ENCODE peak calls at places on chromosome 17, in ten cellular contexts. One of them, this sample, is unnamed.

GRCh38 chr17:44281570-44281969 is 13.6 kb upstream of the SLC4A1 start:
- DNase-seq in IMR-90: no peak
- DNase-seq in bronchial epithelial cell: no peak
- DNase-seq in activated B cell treated with CpG ODN at 0.5 μM for 24 hours: no peak
- DNase-seq in brain microvascular endothelial cell: no peak
- DNase-seq in endothelial cell: no peak
- DNase-seq in thoracic aorta: no peak
- DNase-seq in cardiac muscle cell: no peak
- DNase-seq in CD8-positive, alpha-beta T cell: no peak
- DNase-seq in BE2C: no peak
- DNase-seq in this sample: no peak

GRCh38 chr17:46733837-46734516 is 84.5 kb downstream of the WNT3 start:
- DNase-seq in BE2C: no peak
- DNase-seq in CD8-positive, alpha-beta T cell: no peak
- DNase-seq in activated B cell treated with CpG ODN at 0.5 μM for 24 hours: no peak
- DNase-seq in bronchial epithelial cell: peak; percentile 91
- DNase-seq in thoracic aorta: no peak
- DNase-seq in endothelial cell: no peak
- DNase-seq in brain microvascular endothelial cell: no peak
- DNase-seq in IMR-90: peak; percentile 69
- DNase-seq in cardiac muscle cell: no peak
- DNase-seq in this sample: no peak

GRCh38 chr17:49955157-49955556 is 13.8 kb upstream of the DLX4 start:
- DNase-seq in activated B cell treated with CpG ODN at 0.5 μM for 24 hours: no peak
- DNase-seq in bronchial epithelial cell: peak; percentile 23
- DNase-seq in CD8-positive, alpha-beta T cell: no peak
- DNase-seq in IMR-90: no peak
- DNase-seq in BE2C: no peak
- DNase-seq in endothelial cell: no peak
- DNase-seq in brain microvascular endothelial cell: no peak
- DNase-seq in cardiac muscle cell: no peak
- DNase-seq in thoracic aorta: no peak
- DNase-seq in this sample: no peak

GRCh38 chr17:43720311-43721060 is 38.1 kb downstream of the SOST start:
- DNase-seq in activated B cell treated with CpG ODN at 0.5 μM for 24 hours: peak; percentile 70
- DNase-seq in CD8-positive, alpha-beta T cell: peak; percentile 73
- DNase-seq in cardiac muscle cell: peak; percentile 81
- DNase-seq in endothelial cell: peak; percentile 54
- DNase-seq in BE2C: peak; percentile 51
- DNase-seq in IMR-90: peak; percentile 43
- DNase-seq in bronchial epithelial cell: peak; percentile 29
- DNase-seq in brain microvascular endothelial cell: peak; percentile 20
- DNase-seq in thoracic aorta: peak; percentile 39
- DNase-seq in this sample: peak; percentile 37

GRCh38 chr17:75720656-75721462 is at the start of gene ITGB4:
- DNase-seq in cardiac muscle cell: peak; percentile 6
- DNase-seq in thoracic aorta: no peak
- DNase-seq in activated B cell treated with CpG ODN at 0.5 μM for 24 hours: peak; percentile 58
- DNase-seq in endothelial cell: peak; percentile 16
- DNase-seq in brain microvascular endothelial cell: no peak
- DNase-seq in BE2C: no peak
- DNase-seq in IMR-90: no peak
- DNase-seq in CD8-positive, alpha-beta T cell: peak; percentile 64
- DNase-seq in bronchial epithelial cell: peak; percentile 79
- DNase-seq in this sample: peak; percentile 81

GRCh38 chr17:72691601-72692000 is 400.9 kb downstream of the SLC39A11 start:
- DNase-seq in CD8-positive, alpha-beta T cell: no peak
- DNase-seq in endothelial cell: no peak
- DNase-seq in activated B cell treated with CpG ODN at 0.5 μM for 24 hours: no peak
- DNase-seq in cardiac muscle cell: no peak
- DNase-seq in bronchial epithelial cell: peak; percentile 70
- DNase-seq in brain microvascular endothelial cell: peak; percentile 58
- DNase-seq in BE2C: no peak
- DNase-seq in IMR-90: peak; percentile 98
- DNase-seq in thoracic aorta: no peak
- DNase-seq in this sample: no peak

GRCh38 chr17:67994827-67995567 is 1.3 kb downstream of the C17orf58 start:
- DNase-seq in activated B cell treated with CpG ODN at 0.5 μM for 24 hours: no peak
- DNase-seq in thoracic aorta: no peak
- DNase-seq in brain microvascular endothelial cell: peak; percentile 82
- DNase-seq in BE2C: no peak
- DNase-seq in bronchial epithelial cell: peak; percentile 80
- DNase-seq in endothelial cell: no peak
- DNase-seq in IMR-90: peak; percentile 83
- DNase-seq in cardiac muscle cell: peak; percentile 71
- DNase-seq in CD8-positive, alpha-beta T cell: no peak
- DNase-seq in this sample: no peak

GRCh38 chr17:27320222-27320560 is 26.3 kb downstream of the WSB1 start:
- DNase-seq in thoracic aorta: no peak
- DNase-seq in cardiac muscle cell: no peak
- DNase-seq in brain microvascular endothelial cell: no peak
- DNase-seq in bronchial epithelial cell: no peak
- DNase-seq in endothelial cell: no peak
- DNase-seq in IMR-90: no peak
- DNase-seq in activated B cell treated with CpG ODN at 0.5 μM for 24 hours: no peak
- DNase-seq in CD8-positive, alpha-beta T cell: no peak
- DNase-seq in BE2C: no peak
- DNase-seq in this sample: peak; percentile 31

GRCh38 chr17:34236341-34236892 is 18.7 kb upstream of the CCL2 start:
- DNase-seq in activated B cell treated with CpG ODN at 0.5 μM for 24 hours: no peak
- DNase-seq in thoracic aorta: no peak
- DNase-seq in BE2C: no peak
- DNase-seq in brain microvascular endothelial cell: no peak
- DNase-seq in endothelial cell: no peak
- DNase-seq in bronchial epithelial cell: no peak
- DNase-seq in IMR-90: no peak
- DNase-seq in CD8-positive, alpha-beta T cell: no peak
- DNase-seq in cardiac muscle cell: no peak
- DNase-seq in this sample: no peak

GRCh38 chr17:12896386-12896785 is 107.1 kb downstream of the ARHGAP44 start:
- DNase-seq in brain microvascular endothelial cell: no peak
- DNase-seq in bronchial epithelial cell: no peak
- DNase-seq in IMR-90: peak; percentile 2
- DNase-seq in thoracic aorta: no peak
- DNase-seq in CD8-positive, alpha-beta T cell: no peak
- DNase-seq in activated B cell treated with CpG ODN at 0.5 μM for 24 hours: no peak
- DNase-seq in BE2C: no peak
- DNase-seq in cardiac muscle cell: no peak
- DNase-seq in endothelial cell: no peak
- DNase-seq in this sample: no peak

GRCh38 chr17:58632324-58633314 is 59.2 kb downstream of the TEX14 start:
- DNase-seq in BE2C: no peak
- DNase-seq in CD8-positive, alpha-beta T cell: no peak
- DNase-seq in thoracic aorta: no peak
- DNase-seq in activated B cell treated with CpG ODN at 0.5 μM for 24 hours: no peak
- DNase-seq in IMR-90: no peak
- DNase-seq in brain microvascular endothelial cell: no peak
- DNase-seq in endothelial cell: no peak
- DNase-seq in bronchial epithelial cell: no peak
- DNase-seq in cardiac muscle cell: no peak
- DNase-seq in this sample: no peak

DNA sequence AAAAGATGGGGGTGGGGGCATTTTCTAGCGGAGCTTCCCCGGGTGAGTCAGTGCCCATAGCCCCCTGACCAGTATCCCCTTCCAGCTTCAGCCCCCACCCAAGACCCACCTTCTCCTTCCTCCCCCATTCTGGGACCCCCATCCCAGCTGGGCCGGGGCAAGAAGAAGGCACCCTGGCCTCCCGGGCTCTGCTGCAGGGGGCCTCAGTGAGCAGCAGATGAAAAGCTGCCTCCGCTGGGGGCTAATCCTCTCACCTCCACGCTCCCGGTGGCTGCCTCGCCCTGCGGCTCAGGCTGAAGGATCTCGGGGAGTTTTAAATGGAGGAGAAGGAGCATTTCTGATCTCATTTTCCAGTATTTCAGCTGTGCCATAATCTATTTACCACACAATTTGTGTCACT is 313.5 kb upstream of the TNRC6C start:
- DNase-seq in brain microvascular endothelial cell: no peak
- DNase-seq in cardiac muscle cell: no peak
- DNase-seq in IMR-90: no peak
- DNase-seq in BE2C: no peak
- DNase-seq in bronchial epithelial cell: no peak
- DNase-seq in CD8-positive, alpha-beta T cell: peak; percentile 44
- DNase-seq in thoracic aorta: no peak
- DNase-seq in endothelial cell: no peak
- DNase-seq in activated B cell treated with CpG ODN at 0.5 μM for 24 hours: no peak
- DNase-seq in this sample: no peak
- TF ChIP-seq CTCF in brain microvascular endothelial cell: peak; percentile 41
- TF ChIP-seq CTCF in cardiac muscle cell: peak; percentile 22
- TF ChIP-seq CTCF in IMR-90: no peak
- TF ChIP-seq CTCF in BE2C: peak; percentile 42
- TF ChIP-seq CTCF in bronchial epithelial cell: no peak
- TF ChIP-seq CTCF in CD8-positive, alpha-beta T cell: peak; percentile 54
- TF ChIP-seq CTCF in thoracic aorta: no peak
- TF ChIP-seq CTCF in endothelial cell: no peak
- TF ChIP-seq CTCF in activated B cell treated with CpG ODN at 0.5 μM for 24 hours: no peak
- TF ChIP-seq CTCF in this sample: no peak

DNA sequence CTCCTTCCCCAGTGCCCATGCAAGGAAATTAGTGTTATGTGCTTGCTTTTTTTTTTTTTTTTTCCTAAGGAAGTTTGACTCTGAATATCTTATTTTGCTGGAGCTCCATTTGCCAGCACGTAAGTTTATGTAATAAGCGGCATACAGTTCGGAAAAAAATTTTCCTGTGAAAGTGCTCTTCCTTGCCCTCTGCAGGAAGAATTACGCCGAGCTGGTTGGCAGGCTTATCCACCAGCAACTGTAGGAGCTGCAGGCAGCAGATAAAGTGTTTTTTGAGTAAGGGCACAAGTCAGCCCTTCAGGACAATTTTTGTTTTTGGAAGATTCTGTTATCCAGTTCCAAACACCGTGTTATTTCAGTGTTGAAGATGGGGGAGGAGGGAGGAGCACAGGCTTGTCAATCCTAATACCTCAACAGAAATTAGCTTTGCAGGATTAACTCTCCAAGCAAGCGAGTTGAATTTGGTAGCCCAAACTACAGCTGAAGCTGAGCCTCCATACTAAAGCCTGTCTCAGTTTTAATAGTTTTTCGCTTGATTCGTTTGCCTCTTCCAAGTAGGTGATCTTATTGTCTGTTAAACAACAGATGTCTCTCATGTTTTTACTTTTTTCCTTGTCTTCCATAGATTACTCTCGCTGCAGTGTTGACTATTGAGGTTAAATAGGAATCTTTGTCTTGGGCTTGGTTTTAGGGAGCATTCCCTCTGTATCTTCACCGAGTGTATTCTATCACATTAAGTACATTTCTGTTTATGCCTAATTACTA is 1.1 kb downstream of the SPECC1 start:
- DNase-seq in brain microvascular endothelial cell: peak; percentile 14
- DNase-seq in CD8-positive, alpha-beta T cell: no peak
- DNase-seq in cardiac muscle cell: peak; percentile 71
- DNase-seq in bronchial epithelial cell: peak; percentile 61
- DNase-seq in IMR-90: peak; percentile 61
- DNase-seq in endothelial cell: peak; percentile 29
- DNase-seq in activated B cell treated with CpG ODN at 0.5 μM for 24 hours: no peak
- DNase-seq in BE2C: peak; percentile 6
- DNase-seq in thoracic aorta: no peak
- DNase-seq in this sample: no peak
- TF ChIP-seq CTCF in brain microvascular endothelial cell: peak; percentile 73
- TF ChIP-seq CTCF in CD8-positive, alpha-beta T cell: no peak
- TF ChIP-seq CTCF in cardiac muscle cell: peak; percentile 61
- TF ChIP-seq CTCF in bronchial epithelial cell: peak; percentile 49
- TF ChIP-seq CTCF in IMR-90: peak; percentile 47
- TF ChIP-seq CTCF in endothelial cell: no peak
- TF ChIP-seq CTCF in activated B cell treated with CpG ODN at 0.5 μM for 24 hours: no peak
- TF ChIP-seq CTCF in BE2C: peak; percentile 44
- TF ChIP-seq CTCF in thoracic aorta: peak; percentile 56
- TF ChIP-seq CTCF in this sample: no peak

DNA sequence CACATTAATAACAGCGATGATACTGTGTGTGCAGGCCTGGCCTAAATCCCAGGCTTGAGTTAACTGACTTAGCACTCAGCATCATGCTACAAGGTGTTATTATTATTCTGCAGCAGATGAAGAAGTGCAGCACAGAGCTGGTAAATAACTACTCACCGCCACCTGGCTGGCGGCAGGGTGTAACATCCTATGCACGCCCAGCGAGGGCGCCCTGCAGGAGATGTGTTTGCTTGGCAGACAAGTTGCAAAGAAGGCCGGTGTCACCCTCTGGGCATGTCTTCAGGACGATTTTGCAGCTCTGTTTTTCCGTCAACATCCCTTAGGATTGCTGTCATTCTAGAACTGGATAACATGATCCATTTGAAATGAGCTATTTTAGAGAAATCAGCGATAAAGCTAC is 30.1 kb downstream of the DNAH9 start:
- DNase-seq in IMR-90: no peak
- DNase-seq in BE2C: no peak
- DNase-seq in bronchial epithelial cell: no peak
- DNase-seq in endothelial cell: no peak
- DNase-seq in cardiac muscle cell: no peak
- DNase-seq in activated B cell treated with CpG ODN at 0.5 μM for 24 hours: no peak
- DNase-seq in CD8-positive, alpha-beta T cell: no peak
- DNase-seq in thoracic aorta: no peak
- DNase-seq in brain microvascular endothelial cell: no peak
- DNase-seq in this sample: no peak
- TF ChIP-seq CTCF in IMR-90: no peak
- TF ChIP-seq CTCF in BE2C: no peak
- TF ChIP-seq CTCF in bronchial epithelial cell: no peak
- TF ChIP-seq CTCF in endothelial cell: no peak
- TF ChIP-seq CTCF in cardiac muscle cell: no peak
- TF ChIP-seq CTCF in activated B cell treated with CpG ODN at 0.5 μM for 24 hours: no peak
- TF ChIP-seq CTCF in CD8-positive, alpha-beta T cell: no peak
- TF ChIP-seq CTCF in thoracic aorta: no peak
- TF ChIP-seq CTCF in brain microvascular endothelial cell: no peak
- TF ChIP-seq CTCF in this sample: no peak

GRCh38 chr17:21094298-21094704 is 32.5 kb upstream of the DHRS7B start:
- DNase-seq in activated B cell treated with CpG ODN at 0.5 μM for 24 hours: no peak
- DNase-seq in CD8-positive, alpha-beta T cell: no peak
- DNase-seq in IMR-90: no peak
- DNase-seq in BE2C: no peak
- DNase-seq in brain microvascular endothelial cell: no peak
- DNase-seq in bronchial epithelial cell: peak; percentile 33
- DNase-seq in thoracic aorta: no peak
- DNase-seq in cardiac muscle cell: no peak
- DNase-seq in endothelial cell: no peak
- DNase-seq in this sample: no peak

GRCh38 chr17:21095735-21096134 is 31.0 kb upstream of the DHRS7B start:
- DNase-seq in endothelial cell: no peak
- DNase-seq in CD8-positive, alpha-beta T cell: no peak
- DNase-seq in cardiac muscle cell: no peak
- DNase-seq in bronchial epithelial cell: no peak
- DNase-seq in brain microvascular endothelial cell: no peak
- DNase-seq in thoracic aorta: no peak
- DNase-seq in activated B cell treated with CpG ODN at 0.5 μM for 24 hours: no peak
- DNase-seq in IMR-90: no peak
- DNase-seq in BE2C: no peak
- DNase-seq in this sample: no peak

GRCh38 chr17:21089145-21089544 is 37.6 kb upstream of the DHRS7B start:
- DNase-seq in bronchial epithelial cell: peak; percentile 58
- DNase-seq in endothelial cell: no peak
- DNase-seq in brain microvascular endothelial cell: no peak
- DNase-seq in activated B cell treated with CpG ODN at 0.5 μM for 24 hours: no peak
- DNase-seq in CD8-positive, alpha-beta T cell: no peak
- DNase-seq in thoracic aorta: no peak
- DNase-seq in BE2C: no peak
- DNase-seq in cardiac muscle cell: no peak
- DNase-seq in IMR-90: no peak
- DNase-seq in this sample: no peak

GRCh38 chr17:21089933-21090888 is 36.6 kb upstream of the DHRS7B start:
- DNase-seq in activated B cell treated with CpG ODN at 0.5 μM for 24 hours: no peak
- DNase-seq in IMR-90: no peak
- DNase-seq in bronchial epithelial cell: no peak
- DNase-seq in BE2C: no peak
- DNase-seq in thoracic aorta: no peak
- DNase-seq in cardiac muscle cell: no peak
- DNase-seq in CD8-positive, alpha-beta T cell: no peak
- DNase-seq in endothelial cell: no peak
- DNase-seq in brain microvascular endothelial cell: no peak
- DNase-seq in this sample: no peak

GRCh38 chr17:21090889-21091618 is 35.7 kb upstream of the DHRS7B start:
- DNase-seq in endothelial cell: no peak
- DNase-seq in CD8-positive, alpha-beta T cell: no peak
- DNase-seq in IMR-90: peak; percentile 7
- DNase-seq in bronchial epithelial cell: no peak
- DNase-seq in thoracic aorta: no peak
- DNase-seq in brain microvascular endothelial cell: no peak
- DNase-seq in BE2C: no peak
- DNase-seq in activated B cell treated with CpG ODN at 0.5 μM for 24 hours: no peak
- DNase-seq in cardiac muscle cell: no peak
- DNase-seq in this sample: no peak
- TF ChIP-seq CTCF in endothelial cell: no peak
- TF ChIP-seq CTCF in CD8-positive, alpha-beta T cell: no peak
- TF ChIP-seq CTCF in IMR-90: no peak
- TF ChIP-seq CTCF in bronchial epithelial cell: no peak
- TF ChIP-seq CTCF in thoracic aorta: no peak
- TF ChIP-seq CTCF in brain microvascular endothelial cell: no peak
- TF ChIP-seq CTCF in BE2C: no peak
- TF ChIP-seq CTCF in activated B cell treated with CpG ODN at 0.5 μM for 24 hours: no peak
- TF ChIP-seq CTCF in cardiac muscle cell: no peak
- TF ChIP-seq CTCF in this sample: no peak

This sample was measured in mesothelial cell of epicardium.